ENCODE peak calls at places on chromosomes 1 and 21, in nine cellular contexts. N, I, Z, T, B, A, K, D and Q are unnamed samples.

GRCh38 chr1:32984090-32984828 is 19.6 kb upstream of the RNF19B start:
- DNase-seq in N (no peak), I (no peak), Z (no peak), T (no peak), B (no peak), A (no peak), K (no peak), D (no peak), Q (no peak)

GRCh38 chr1:154866995-154867795 is 2.9 kb downstream of the KCNN3 start:
- DNase-seq in N (no peak), I (peak; percentile 42), Z (no peak), T (peak; percentile 87), B (peak; percentile 64), A (peak; percentile 64), K (no peak), D (no peak), Q (peak; percentile 93)

GRCh38 chr21:39673736-39674135 is 61.0 kb downstream of the B3GALT5 start:
- DNase-seq in N (no peak), I (no peak), Z (no peak), T (no peak), B (no peak), A (no peak), K (no peak), D (no peak), Q (no peak)

GRCh38 chr1:15669074-15669473 is 15.0 kb upstream of the PLEKHM2 start:
- DNase-seq in N (no peak), I (no peak), Z (no peak), T (no peak), B (no peak), A (no peak), K (no peak), D (no peak), Q (no peak)

GRCh38 chr1:13543927-13544556 is 30.2 kb upstream of the LRRC38 start:
- DNase-seq in N (no peak), I (peak; percentile 71), Z (no peak), T (peak; percentile 87), B (peak; percentile 49), A (peak; percentile 50), K (peak; percentile 80), D (peak; percentile 19), Q (peak; percentile 8)

GRCh38 chr21:43632373-43632905 is 26.8 kb downstream of the HSF2BP start:
- DNase-seq in N (no peak), I (no peak), Z (no peak), T (no peak), B (no peak), A (no peak), K (no peak), D (no peak), Q (no peak)

GRCh38 chr1:117680316-117681002 is 74.6 kb downstream of the TENT5C start:
- DNase-seq in N (no peak), I (no peak), Z (no peak), T (no peak), B (no peak), A (no peak), K (no peak), D (no peak), Q (no peak)

GRCh38 chr1:84855168-84855567 is 37.8 kb downstream of the LPAR3 start:
- DNase-seq in N (no peak), I (no peak), Z (no peak), T (no peak), B (no peak), A (no peak), K (no peak), D (no peak), Q (no peak)

GRCh38 chr1:3699596-3699995 is 47.3 kb downstream of the TP73 start:
- DNase-seq in N (no peak), I (no peak), Z (no peak), T (no peak), B (no peak), A (no peak), K (no peak), D (no peak), Q (no peak)

GRCh38 chr21:27062441-27062840 is 95.6 kb upstream of the ADAMTS5 start:
- DNase-seq in N (no peak), I (no peak), Z (no peak), T (no peak), B (no peak), A (no peak), K (no peak), D (no peak), Q (no peak)

GRCh38 chr1:119008483-119009299 is 20.5 kb upstream of the TBX15 start:
- DNase-seq in N (no peak), I (no peak), Z (peak; percentile 8), T (no peak), B (peak; percentile 61), A (peak; percentile 58), K (no peak), D (no peak), Q (peak; percentile 67)

GRCh38 chr1:10915594-10915993 is 96.9 kb upstream of the TARDBP start:
- DNase-seq in N (no peak), I (no peak), Z (no peak), T (peak; percentile 17), B (no peak), A (no peak), K (no peak), D (no peak), Q (no peak)

GRCh38 chr21:46472246-46472645 is 13.6 kb downstream of the DIP2A start:
- DNase-seq in N (no peak), I (no peak), Z (no peak), T (no peak), B (no peak), A (no peak), K (no peak), D (no peak), Q (no peak)

GRCh38 chr1:55582078-55582477 is 366.9 kb upstream of the USP24 start:
- DNase-seq in N (no peak), I (no peak), Z (no peak), T (no peak), B (no peak), A (no peak), K (no peak), D (no peak), Q (no peak)
- H3K4me1 ChIP-seq in N (no peaks in the 10 kb centered on the region), I (no peaks in the 10 kb centered on the region), Z (no peaks in the 10 kb centered on the region), T (peaks cover 9% of the 10 kb centered on the region), B (peaks cover 11% of the 10 kb centered on the region), A (peaks cover 16% of the 10 kb centered on the region), K (peaks cover 40% of the 10 kb centered on the region), D (peaks cover 2% of the 10 kb centered on the region), Q (no peaks in the 10 kb centered on the region)

DNA sequence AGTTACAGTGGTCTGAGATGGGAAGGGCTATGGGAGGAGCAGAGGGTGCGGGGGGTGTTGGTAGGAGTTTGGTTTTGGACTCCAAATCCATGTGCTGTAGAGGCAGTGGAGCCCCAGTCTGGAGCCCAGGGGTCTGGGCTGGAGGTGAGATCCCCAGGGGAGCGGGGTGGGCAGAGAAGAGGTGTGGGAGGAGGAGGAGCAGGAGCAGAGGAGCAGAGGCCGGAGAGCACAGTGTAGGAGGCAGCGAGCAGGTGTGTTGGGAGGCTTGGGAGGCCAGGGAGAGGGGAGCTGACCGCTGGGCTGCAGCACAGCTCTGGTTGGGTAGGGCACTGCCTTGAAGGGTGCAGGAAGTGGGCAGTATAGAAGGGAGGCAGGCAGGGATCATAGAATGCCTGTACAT is 28.9 kb downstream of the LHX4 start:
- DNase-seq in N (no peak), I (no peak), Z (no peak), T (no peak), B (no peak), A (no peak), K (no peak), D (no peak), Q (no peak)
- H3K27me3 ChIP-seq in N (peaks cover 21% of the 10 kb centered on the region), I (peaks cover 18% of the 10 kb centered on the region), Z (no peaks in the 10 kb centered on the region), T (no peaks in the 10 kb centered on the region), B (peaks cover 6% of the 10 kb centered on the region), A (no peaks in the 10 kb centered on the region), K (peaks cover 77% of the 10 kb centered on the region), D (no peaks in the 10 kb centered on the region), Q (no peaks in the 10 kb centered on the region)

DNA sequence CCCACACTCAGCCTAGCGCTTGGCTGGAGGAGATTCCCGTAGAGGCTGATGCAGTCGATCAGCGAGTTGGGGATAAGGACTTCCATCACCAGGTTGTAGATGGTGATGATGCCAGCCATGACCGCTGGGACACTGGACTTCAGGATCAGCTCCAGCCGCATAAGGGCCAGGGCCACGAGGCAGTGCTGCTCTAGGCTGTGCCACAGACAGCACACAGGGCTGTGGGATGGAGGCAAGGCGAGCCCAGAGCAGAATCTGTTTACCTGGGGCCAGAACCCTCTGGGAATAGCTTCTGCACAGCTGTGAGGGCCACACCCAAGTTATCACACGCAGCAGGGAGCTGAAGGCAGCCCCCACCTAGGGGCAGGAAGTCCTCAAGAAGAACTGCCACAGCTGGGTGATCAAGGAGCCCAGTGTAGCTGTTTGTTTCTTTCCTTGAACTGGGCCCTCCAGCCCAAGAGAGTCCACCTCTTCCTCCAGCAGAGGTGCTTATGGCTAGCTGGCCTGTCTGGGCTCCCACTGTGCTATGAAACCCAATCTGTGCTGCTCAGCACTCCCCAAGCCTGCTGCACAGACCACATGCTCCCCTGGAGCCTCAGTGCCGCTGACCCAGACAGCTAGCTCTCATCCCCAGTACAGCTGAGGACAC is 6.2 kb downstream of the SLC2A1 start:
- DNase-seq in N (no peak), I (no peak), Z (no peak), T (no peak), B (no peak), A (no peak), K (no peak), D (no peak), Q (peak; percentile 55)
- H3K27ac ChIP-seq in N (peak overlapping the region; percentile 49), I (peak overlapping the region; percentile 29), Z (no peak overlapping the region), T (no peak overlapping the region), B (peak overlapping the region; percentile 3), A (peak overlapping the region; percentile 31), K (peak overlapping the region; percentile 51), D (no peak overlapping the region), Q (peak overlapping the region; percentile 28)

GRCh38 chr1:235075121-235075954 is 53.3 kb downstream of the TOMM20 start:
- DNase-seq in N (no peak), I (peak; percentile 86), Z (no peak), T (peak; percentile 88), B (peak; percentile 49), A (no peak), K (peak; percentile 88), D (peak; percentile 69), Q (peak; percentile 55)
- H3K4me1 ChIP-seq in N (peaks cover 16% of the 10 kb centered on the region), I (peaks cover 48% of the 10 kb centered on the region), Z (peaks cover 69% of the 10 kb centered on the region), T (peaks cover 72% of the 10 kb centered on the region), B (peaks cover 44% of the 10 kb centered on the region), A (peaks cover 25% of the 10 kb centered on the region), K (peaks cover 87% of the 10 kb centered on the region), D (peaks cover 11% of the 10 kb centered on the region), Q (peaks cover 39% of the 10 kb centered on the region)

GRCh38 chr1:219928791-219929118 is 398 bp upstream of the SLC30A10 start:
- DNase-seq in N (no peak), I (no peak), Z (no peak), T (no peak), B (no peak), A (no peak), K (no peak), D (no peak), Q (no peak)
- H3K27me3 ChIP-seq in N (no peaks in the 10 kb centered on the region), I (peaks cover 4% of the 10 kb centered on the region), Z (peaks cover 13% of the 10 kb centered on the region), T (no peaks in the 10 kb centered on the region), B (peaks cover 4% of the 10 kb centered on the region), A (peaks cover 45% of the 10 kb centered on the region), K (peaks cover 22% of the 10 kb centered on the region), D (no peaks in the 10 kb centered on the region), Q (no peaks in the 10 kb centered on the region)

GRCh38 chr1:204443260-204443619 is 31.6 kb upstream of the PPP1R15B start:
- DNase-seq in N (no peak), I (no peak), Z (no peak), T (no peak), B (peak; percentile 40), A (no peak), K (no peak), D (no peak), Q (no peak)
- H3K27ac ChIP-seq in N (no peak overlapping the region), I (peak overlapping the region; percentile 76), Z (no peak overlapping the region), T (peak overlapping the region; percentile 41), B (peak overlapping the region; percentile 31), A (no peak overlapping the region), K (peak overlapping the region; percentile 88), D (no peak overlapping the region), Q (no peak overlapping the region)